ENCODE peak calls at places on chromosomes 16 and 17, in eight cellular contexts. F is epithelial cell of prostate, Z is Calu3, T is fibroblast of the conjunctiva, U is smooth muscle cell of the brain vasculature, L is NCI-H345, C is adipocyte, B is H54. J is an unnamed sample.
A peak's percentile ranks its signal among the peaks of the same experiment; 100 is the strongest.

GRCh38 chr17:8226536-8227237 is 16.3 kb upstream of the AURKB start:
- DNase-seq in L (peak; percentile 84), C (peak; percentile 95), T (peak; percentile 92), U (peak; percentile 77), F (no peak), B (peak; percentile 59), Z (peak; percentile 73), J (peak; percentile 74)

GRCh38 chr16:67286441-67287235 is 7.3 kb downstream of the PLEKHG4 start:
- DNase-seq in F (no peak), B (peak; percentile 62), L (no peak), C (no peak), U (no peak), Z (no peak), T (no peak), J (no peak)

GRCh38 chr17:76562734-76563148 is 22.9 kb downstream of the PRCD start:
- DNase-seq in C (peak; percentile 73), F (no peak), U (no peak), B (peak; percentile 61), L (no peak), Z (no peak), T (peak; percentile 57), J (peak; percentile 84)

GRCh38 chr16:19135896-19136438 is 22.2 kb downstream of the ITPRIPL2 start:
- DNase-seq in U (no peak), L (peak; percentile 87), Z (peak; percentile 73), C (no peak), B (no peak), T (no peak), F (no peak), J (no peak)

GRCh38 chr16:82146957-82147356 is 23.1 kb downstream of the MPHOSPH6 start:
- DNase-seq in L (no peak), Z (no peak), C (no peak), B (no peak), U (no peak), T (no peak), F (no peak), J (no peak)

GRCh38 chr17:43171761-43172487 is 910 bp downstream of the NBR1 start:
- DNase-seq in C (peak; percentile 91), B (peak; percentile 57), L (peak; percentile 9), F (peak; percentile 81), U (peak; percentile 65), Z (peak; percentile 73), T (peak; percentile 84), J (peak; percentile 64)

GRCh38 chr17:2792541-2793169 is 3.6 kb upstream of the RAP1GAP2 start:
- DNase-seq in Z (no peak), F (no peak), C (no peak), T (no peak), B (no peak), U (no peak), L (no peak), J (no peak)

GRCh38 chr17:50558581-50558954 is 1.9 kb upstream of the CACNA1G start:
- DNase-seq in F (no peak), B (no peak), L (no peak), Z (no peak), C (no peak), U (no peak), T (no peak), J (no peak)

GRCh38 chr17:47252766-47253512 is 688 bp upstream of the ITGB3 start:
- DNase-seq in B (no peak), U (no peak), L (no peak), Z (no peak), F (no peak), T (no peak), C (no peak), J (no peak)

GRCh38 chr17:7523033-7523432 is 25.8 kb upstream of the TNFSF12 start:
- DNase-seq in L (no peak), Z (no peak), U (no peak), F (no peak), C (peak; percentile 14), T (no peak), B (no peak), J (no peak)

GRCh38 chr17:40915721-40916256 is 21.7 kb downstream of the KRT23 start:
- DNase-seq in T (no peak), Z (peak; percentile 80), B (no peak), U (no peak), L (no peak), C (peak; percentile 72), F (peak; percentile 78), J (peak; percentile 56)

GRCh38 chr16:19912445-19913305 is 28.0 kb upstream of the GPRC5B start:
- DNase-seq in C (no peak), Z (no peak), L (no peak), T (no peak), B (no peak), U (no peak), F (peak; percentile 49), J (no peak)

GRCh38 chr17:80789356-80789902 is 202.2 kb upstream of the CHMP6 start:
- DNase-seq in B (peak; percentile 71), L (no peak), T (peak; percentile 85), F (peak; percentile 10), U (peak; percentile 92), Z (peak; percentile 22), C (peak; percentile 92), J (peak; percentile 90)

GRCh38 chr17:1109606-1110523 is 69.9 kb downstream of the ABR start:
- DNase-seq in Z (peak; percentile 43), L (no peak), U (no peak), C (no peak), F (no peak), B (no peak), T (no peak), J (no peak)

GRCh38 chr17:1621273-1621954 is 7.2 kb downstream of the SLC43A2 start:
- DNase-seq in L (no peak), U (no peak), C (no peak), Z (no peak), B (no peak), T (no peak), F (no peak), J (no peak)

GRCh38 chr17:55275894-55276804 is 11.4 kb downstream of the HLF start:
- DNase-seq in B (peak; percentile 75), U (no peak), Z (no peak), T (no peak), F (peak; percentile 36), C (no peak), L (no peak), J (no peak)

GRCh38 chr16:11585460-11586374 is 1.0 kb downstream of the LITAF start:
- DNase-seq in C (peak; percentile 48), T (no peak), U (no peak), Z (peak; percentile 42), L (no peak), F (no peak), B (no peak), J (no peak)

GRCh38 chr17:80212109-80212508 is 8.0 kb downstream of the SGSH start:
- DNase-seq in U (no peak), L (no peak), T (no peak), Z (no peak), F (no peak), C (no peak), B (no peak), J (no peak)

GRCh38 chr16:88454315-88455057 is 1.4 kb downstream of the ZFPM1 start:
- DNase-seq in L (peak; percentile 31), Z (no peak), T (no peak), U (no peak), B (no peak), F (no peak), C (peak; percentile 27), J (no peak)

GRCh38 chr16:68331879-68332410 is 21.1 kb downstream of the PRMT7 start:
- DNase-seq in L (no peak), T (no peak), Z (no peak), B (no peak), C (peak; percentile 53), F (no peak), U (no peak), J (peak; percentile 44)

GRCh38 chr16:84390131-84390785 is 21.9 kb downstream of the ATP2C2 start:
- DNase-seq in B (no peak), C (no peak), F (no peak), U (no peak), Z (no peak), L (no peak), T (no peak), J (no peak)